ENCODE peak calls at places on chromosomes 5 and 9, in seven cellular contexts. S is mucosa of descending colon, Z is cardiac fibroblast, O is foreskin fibroblast, R is HFF-Myc, N is type B pancreatic cell, D is omental fat pad. M is an unnamed sample.

GRCh38 chr9:33290247-33290993 is at the start of gene NFX1:
- DNase-seq in S (peak), Z (peak), O (peak), R (peak), N (peak), D (peak), M (peak)

GRCh38 chr5:151020304-151021031 is at the start of gene GPX3:
- DNase-seq in S (peak), Z (peak), O (no peak), R (no peak), N (peak), D (peak), M (peak)

GRCh38 chr5:32193591-32193990 is 19.5 kb upstream of the GOLPH3 start:
- DNase-seq in S (peak), Z (peak), O (peak), R (peak), N (no peak), D (peak), M (no peak)

GRCh38 chr9:74379718-74380117 is 117.4 kb upstream of the RORB start:
- DNase-seq in S (peak), Z (no peak), O (no peak), R (no peak), N (no peak), D (no peak), M (no peak)

GRCh38 chr5:97501965-97502305 is 318.9 kb upstream of the RIOK2 start:
- DNase-seq in S (no peak), Z (peak), O (no peak), R (no peak), N (no peak), D (no peak), M (no peak)

GRCh38 chr5:154779105-154779504 is 23.9 kb downstream of the LARP1 start:
- DNase-seq in S (no peak), Z (peak), O (peak), R (peak), N (no peak), D (no peak), M (no peak)

GRCh38 chr5:146825033-146825432 is 53.5 kb downstream of the PPP2R2B start:
- DNase-seq in S (no peak), Z (peak), O (no peak), R (no peak), N (peak), D (no peak), M (no peak)

GRCh38 chr5:179113945-179114641 is 53.9 kb downstream of the ZNF354C start:
- DNase-seq in S (no peak), Z (no peak), O (no peak), R (no peak), N (peak), D (no peak), M (peak)

GRCh38 chr5:68460147-68460760 is 244.7 kb downstream of the PIK3R1 start:
- DNase-seq in S (no peak), Z (peak), O (peak), R (peak), N (no peak), D (no peak), M (no peak)

GRCh38 chr9:115250646-115251045 is 132.7 kb upstream of the TNC start:
- DNase-seq in S (no peak), Z (peak), O (peak), R (no peak), N (no peak), D (no peak), M (no peak)

GRCh38 chr9:86061972-86062739 is 37.2 kb downstream of the GOLM1 start:
- DNase-seq in S (peak), Z (no peak), O (no peak), R (no peak), N (no peak), D (no peak), M (no peak)

GRCh38 chr5:14164764-14165163 is 21.6 kb downstream of the TRIO start:
- DNase-seq in S (no peak), Z (no peak), O (peak), R (no peak), N (no peak), D (no peak), M (no peak)

GRCh38 chr9:14306672-14307646 is 7.0 kb downstream of the NFIB start:
- DNase-seq in S (no peak), Z (peak), O (no peak), R (no peak), N (no peak), D (no peak), M (no peak)

GRCh38 chr5:141374627-141375026 is 936 bp downstream of the PCDHGA6 start:
- DNase-seq in S (no peak), Z (no peak), O (no peak), R (no peak), N (no peak), D (no peak), M (peak)

GRCh38 chr5:141373673-141374317 is at the start of gene PCDHGA6:
- DNase-seq in S (no peak), Z (peak), O (peak), R (no peak), N (no peak), D (no peak), M (peak)

GRCh38 chr5:141371572-141372475 is 1.8 kb downstream of the PCDHGB3 start:
- DNase-seq in S (no peak), Z (no peak), O (no peak), R (no peak), N (no peak), D (no peak), M (peak)

GRCh38 chr5:141366016-141366896 is 2.3 kb downstream of the PCDHGA5 start:
- DNase-seq in S (no peak), Z (no peak), O (no peak), R (no peak), N (no peak), D (no peak), M (no peak)

GRCh38 chr5:141369994-141370848 is at the start of gene PCDHGB3:
- DNase-seq in S (peak), Z (peak), O (peak), R (no peak), N (no peak), D (no peak), M (no peak)
- TF ChIP-seq CTCF in S (no peak), Z (peak), O (peak), R (peak), N (no peak), D (no peak), M (no peak)

GRCh38 chr5:3511774-3512173 is 83.9 kb upstream of the IRX1 start:
- DNase-seq in S (no peak), Z (no peak), O (no peak), R (no peak), N (no peak), D (no peak), M (no peak)

GRCh38 chr5:3512291-3512690 is 83.3 kb upstream of the IRX1 start:
- DNase-seq in S (no peak), Z (no peak), O (no peak), R (no peak), N (no peak), D (no peak), M (no peak)

GRCh38 chr5:3510642-3511041 is 85.0 kb upstream of the IRX1 start:
- DNase-seq in S (no peak), Z (no peak), O (no peak), R (no peak), N (no peak), D (no peak), M (no peak)

GRCh38 chr5:3509290-3509689 is 86.3 kb upstream of the IRX1 start:
- DNase-seq in S (no peak), Z (no peak), O (no peak), R (no peak), N (no peak), D (no peak), M (no peak)
- TF ChIP-seq CTCF in S (no peak), Z (no peak), O (no peak), R (no peak), N (peak), D (no peak), M (no peak)

DNA sequence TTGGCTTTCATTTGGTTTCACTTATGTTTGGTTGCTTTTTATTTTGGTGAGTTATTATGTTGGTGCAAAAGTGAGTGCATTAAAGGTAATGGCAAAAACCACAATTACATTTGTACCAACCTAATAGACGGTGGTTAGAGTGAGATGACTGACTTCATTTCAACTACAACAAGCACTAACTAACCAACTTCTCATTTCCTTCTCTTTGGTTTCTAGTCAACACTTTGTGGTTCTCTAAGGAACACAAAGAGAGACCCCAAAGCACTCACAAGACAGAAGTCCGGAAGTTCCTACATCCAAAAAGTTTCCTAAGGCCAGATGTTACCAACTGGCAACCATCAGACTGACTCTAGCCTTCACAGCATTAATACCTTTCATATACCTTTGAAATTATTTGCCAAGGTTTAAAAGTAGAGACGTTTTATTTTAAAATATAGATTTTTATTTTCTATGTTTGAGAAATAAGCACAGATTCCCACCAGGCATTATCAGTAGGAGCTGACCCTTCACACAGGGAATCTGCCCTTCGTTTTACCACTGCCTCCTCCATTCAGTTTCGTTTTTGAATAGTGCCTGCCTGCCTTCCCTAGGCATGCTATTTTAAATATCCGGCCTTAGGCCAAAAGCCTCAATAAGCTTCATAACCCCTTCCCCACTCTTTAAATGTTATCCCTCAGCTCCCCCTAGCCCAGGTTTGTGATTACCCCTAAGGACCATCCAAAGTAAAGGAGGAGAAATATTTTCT is 301.1 kb upstream of the PTGER4 start:
- DNase-seq in S (no peak), Z (no peak), O (no peak), R (no peak), N (no peak), D (no peak), M (no peak)
- TF ChIP-seq CTCF in S (no peak), Z (no peak), O (no peak), R (no peak), N (no peak), D (no peak), M (no peak)

DNA sequence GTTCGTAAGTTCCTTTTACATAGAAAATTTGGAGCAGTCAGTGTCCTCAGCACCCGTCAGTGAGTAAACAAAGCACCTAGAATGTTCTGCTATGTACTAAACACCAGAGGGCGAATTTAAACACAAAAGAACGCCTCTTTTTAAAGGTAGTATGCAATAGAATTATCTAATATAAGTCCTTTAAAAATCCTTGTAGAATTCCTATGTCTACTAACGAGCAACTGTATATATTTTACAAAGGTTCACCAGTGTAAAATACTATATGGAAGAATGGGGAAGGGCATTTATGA is 499 bp upstream of the TMEM232 start:
- DNase-seq in S (no peak), Z (no peak), O (no peak), R (no peak), N (no peak), D (no peak), M (no peak)
- TF ChIP-seq CTCF in S (no peak), Z (no peak), O (no peak), R (no peak), N (peak), D (no peak), M (peak)

GRCh38 chr5:78157001-78157400 is 137.5 kb downstream of the AP3B1 start:
- DNase-seq in S (no peak), Z (no peak), O (no peak), R (no peak), N (no peak), D (no peak), M (no peak)

GRCh38 chr5:78162253-78162862 is 132.1 kb downstream of the AP3B1 start:
- DNase-seq in S (no peak), Z (peak), O (peak), R (no peak), N (no peak), D (no peak), M (no peak)
- TF ChIP-seq CTCF in S (no peak), Z (peak), O (peak), R (peak), N (peak), D (no peak), M (peak)